ENCODE peak calls at places on chromosomes 7 and 10, in four cellular contexts. One of them, this sample, is unnamed.

GRCh38 chr7:100220833-100221718 is 1.3 kb downstream of the PVRIG start:
- DNase-seq in K562: no peak
- DNase-seq in GM12878: peak; percentile 82
- DNase-seq in WTC11: no peak
- DNase-seq in this sample: no peak

GRCh38 chr7:107327986-107328569 is 141.8 kb upstream of the GPR22 start:
- DNase-seq in GM12878: no peak
- DNase-seq in WTC11: no peak
- DNase-seq in K562: no peak
- DNase-seq in this sample: no peak

GRCh38 chr10:126504051-126504760 is 115.9 kb upstream of the ADAM12 start:
- DNase-seq in K562: peak; percentile 45
- DNase-seq in WTC11: peak; percentile 48
- DNase-seq in GM12878: no peak
- DNase-seq in this sample: peak; percentile 59

GRCh38 chr10:88004451-88004850 is 141.0 kb downstream of the PTEN start:
- DNase-seq in GM12878: no peak
- DNase-seq in WTC11: no peak
- DNase-seq in K562: no peak
- DNase-seq in this sample: no peak

GRCh38 chr7:27765856-27766255 is 25.9 kb downstream of the TAX1BP1 start:
- DNase-seq in GM12878: no peak
- DNase-seq in WTC11: no peak
- DNase-seq in K562: no peak
- DNase-seq in this sample: no peak

GRCh38 chr7:91846436-91846835 is 34.1 kb downstream of the MTERF1 start:
- DNase-seq in K562: no peak
- DNase-seq in WTC11: no peak
- DNase-seq in GM12878: no peak
- DNase-seq in this sample: no peak

GRCh38 chr7:7156663-7157062 is 25.7 kb upstream of the C1GALT1 start:
- DNase-seq in GM12878: no peak
- DNase-seq in K562: no peak
- DNase-seq in WTC11: no peak
- DNase-seq in this sample: peak; percentile 81

GRCh38 chr7:41046778-41047177 is 656.1 kb downstream of the INHBA start:
- DNase-seq in K562: no peak
- DNase-seq in WTC11: no peak
- DNase-seq in GM12878: no peak
- DNase-seq in this sample: no peak

GRCh38 chr10:34895977-34896376 is 80.9 kb upstream of the PARD3 start:
- DNase-seq in K562: no peak
- DNase-seq in GM12878: no peak
- DNase-seq in WTC11: no peak
- DNase-seq in this sample: no peak

GRCh38 chr10:123222832-123223231 is 68.6 kb downstream of the BUB3 start:
- DNase-seq in WTC11: no peak
- DNase-seq in GM12878: no peak
- DNase-seq in K562: no peak
- DNase-seq in this sample: no peak

GRCh38 chr10:57898231-57898630 is 369.5 kb downstream of the IPMK start:
- DNase-seq in WTC11: peak; percentile 36
- DNase-seq in K562: no peak
- DNase-seq in GM12878: no peak
- DNase-seq in this sample: no peak

GRCh38 chr7:103791894-103792293 is 197.6 kb downstream of the RELN start:
- DNase-seq in GM12878: no peak
- DNase-seq in K562: no peak
- DNase-seq in WTC11: no peak
- DNase-seq in this sample: no peak

GRCh38 chr7:47551550-47552121 is 30.3 kb downstream of the TNS3 start:
- DNase-seq in K562: no peak
- DNase-seq in GM12878: no peak
- DNase-seq in WTC11: no peak
- DNase-seq in this sample: no peak

GRCh38 chr10:15824498-15824897 is 35.8 kb downstream of the MINDY3 start:
- DNase-seq in WTC11: no peak
- DNase-seq in K562: no peak
- DNase-seq in GM12878: no peak
- DNase-seq in this sample: no peak

GRCh38 chr10:5811387-5811821 is 1.8 kb downstream of the GDI2 start:
- DNase-seq in K562: peak; percentile 25
- DNase-seq in GM12878: no peak
- DNase-seq in WTC11: no peak
- DNase-seq in this sample: peak; percentile 18

GRCh38 chr7:75961194-75961593 is 33.2 kb downstream of the TMEM120A start:
- DNase-seq in GM12878: no peak
- DNase-seq in WTC11: peak; percentile 45
- DNase-seq in K562: no peak
- DNase-seq in this sample: no peak

GRCh38 chr7:118517275-118517674 is 292.8 kb downstream of the ANKRD7 start:
- DNase-seq in WTC11: no peak
- DNase-seq in K562: no peak
- DNase-seq in GM12878: no peak
- DNase-seq in this sample: no peak

GRCh38 chr7:76233538-76234281 is 32.0 kb downstream of the SRRM3 start:
- DNase-seq in GM12878: no peak
- DNase-seq in WTC11: peak; percentile 27
- DNase-seq in K562: no peak
- DNase-seq in this sample: no peak

GRCh38 chr7:40507166-40507565 is 372.4 kb downstream of the SUGCT start:
- DNase-seq in WTC11: no peak
- DNase-seq in GM12878: no peak
- DNase-seq in K562: peak; percentile 6
- DNase-seq in this sample: peak; percentile 9

GRCh38 chr10:116038259-116038658 is 234.7 kb downstream of the GFRA1 start:
- DNase-seq in K562: no peak
- DNase-seq in WTC11: no peak
- DNase-seq in GM12878: no peak
- DNase-seq in this sample: peak; percentile 37

GRCh38 chr7:90540406-90540805 is 55.7 kb upstream of the CDK14 start:
- DNase-seq in K562: no peak
- DNase-seq in GM12878: no peak
- DNase-seq in WTC11: no peak
- DNase-seq in this sample: no peak

GRCh38 chr7:140084972-140085371 is 22.2 kb upstream of the PARP12 start:
- DNase-seq in GM12878: peak; percentile 72
- DNase-seq in K562: peak; percentile 70
- DNase-seq in WTC11: no peak
- DNase-seq in this sample: no peak

GRCh38 chr7:96349572-96349971 is 27.7 kb upstream of the SLC25A13 start:
- DNase-seq in GM12878: no peak
- DNase-seq in WTC11: no peak
- DNase-seq in K562: peak; percentile 22
- DNase-seq in this sample: no peak

GRCh38 chr7:142571581-142571980 is 177.7 kb upstream of the PRSS1 start:
- DNase-seq in WTC11: no peak
- DNase-seq in GM12878: no peak
- DNase-seq in K562: no peak
- DNase-seq in this sample: no peak

GRCh38 chr10:21134645-21135395 is 237.7 kb upstream of the NEBL start:
- DNase-seq in WTC11: no peak
- DNase-seq in K562: no peak
- DNase-seq in GM12878: no peak
- DNase-seq in this sample: peak; percentile 27

GRCh38 chr10:92965314-92965713 is 95.3 kb upstream of the CYP26C1 start:
- DNase-seq in K562: peak; percentile 51
- DNase-seq in WTC11: no peak
- DNase-seq in GM12878: no peak
- DNase-seq in this sample: peak; percentile 41

GRCh38 chr10:126561499-126562208 is 108.8 kb downstream of the C10orf90 start:
- DNase-seq in GM12878: no peak
- DNase-seq in K562: no peak
- DNase-seq in WTC11: no peak
- DNase-seq in this sample: no peak

GRCh38 chr7:17844514-17845196 is 95.6 kb downstream of the SNX13 start:
- DNase-seq in GM12878: no peak
- DNase-seq in K562: no peak
- DNase-seq in WTC11: no peak
- DNase-seq in this sample: no peak

GRCh38 chr10:24951201-24952145 is 933 bp downstream of the PRTFDC1 start:
- DNase-seq in WTC11: peak; percentile 58
- DNase-seq in K562: peak; percentile 90
- DNase-seq in GM12878: no peak
- DNase-seq in this sample: no peak

GRCh38 chr7:142796001-142796500 is 25.3 kb downstream of the PRSS2 start:
- DNase-seq in K562: no peak
- DNase-seq in WTC11: peak; percentile 17
- DNase-seq in GM12878: no peak
- DNase-seq in this sample: no peak

GRCh38 chr7:66263936-66264335 is 58.8 kb downstream of the TPST1 start:
- DNase-seq in WTC11: no peak
- DNase-seq in K562: no peak
- DNase-seq in GM12878: no peak
- DNase-seq in this sample: no peak

GRCh38 chr10:113180401-113181154 is 230.5 kb downstream of the TCF7L2 start:
- DNase-seq in WTC11: no peak
- DNase-seq in GM12878: no peak
- DNase-seq in K562: no peak
- DNase-seq in this sample: no peak

GRCh38 chr10:6607778-6608177 is 27.7 kb upstream of the PRKCQ start:
- DNase-seq in GM12878: no peak
- DNase-seq in K562: no peak
- DNase-seq in WTC11: no peak
- DNase-seq in this sample: no peak

GRCh38 chr10:8594711-8595110 is 540.2 kb downstream of the GATA3 start:
- DNase-seq in K562: no peak
- DNase-seq in GM12878: no peak
- DNase-seq in WTC11: no peak
- DNase-seq in this sample: no peak

GRCh38 chr7:128129224-128129864 is 98.1 kb upstream of the LRRC4 start:
- DNase-seq in K562: no peak
- DNase-seq in WTC11: no peak
- DNase-seq in GM12878: no peak
- DNase-seq in this sample: no peak

GRCh38 chr7:143415696-143416095 is 7.0 kb upstream of the EPHA1 start:
- DNase-seq in GM12878: no peak
- DNase-seq in K562: no peak
- DNase-seq in WTC11: no peak
- DNase-seq in this sample: no peak

GRCh38 chr10:77104459-77104980 is 533.1 kb downstream of the KCNMA1 start:
- DNase-seq in WTC11: no peak
- DNase-seq in GM12878: no peak
- DNase-seq in K562: no peak
- DNase-seq in this sample: no peak

GRCh38 chr7:27242580-27243339 is at the start of gene EVX1:
- DNase-seq in WTC11: no peak
- DNase-seq in K562: no peak
- DNase-seq in GM12878: no peak
- DNase-seq in this sample: no peak

GRCh38 chr10:13306103-13306502 is 6.2 kb upstream of the PHYH start:
- DNase-seq in K562: no peak
- DNase-seq in WTC11: no peak
- DNase-seq in GM12878: no peak
- DNase-seq in this sample: no peak

GRCh38 chr10:13309792-13310191 is 9.9 kb upstream of the PHYH start:
- DNase-seq in GM12878: no peak
- DNase-seq in WTC11: no peak
- DNase-seq in K562: no peak
- DNase-seq in this sample: no peak

GRCh38 chr10:13311177-13311575 is 11.3 kb upstream of the PHYH start:
- DNase-seq in WTC11: no peak
- DNase-seq in K562: no peak
- DNase-seq in GM12878: no peak
- DNase-seq in this sample: no peak

GRCh38 chr10:13310518-13311176 is 10.8 kb upstream of the PHYH start:
- DNase-seq in GM12878: no peak
- DNase-seq in K562: no peak
- DNase-seq in WTC11: no peak
- DNase-seq in this sample: no peak
- TF ChIP-seq CREM in GM12878: no peak
- TF ChIP-seq CREM in K562: no peak
- TF ChIP-seq CREM in WTC11: no peak
- TF ChIP-seq CREM in this sample: no peak

GRCh38 chr7:30278386-30278785 is 6.0 kb upstream of the ZNRF2 start:
- DNase-seq in K562: no peak
- DNase-seq in GM12878: no peak
- DNase-seq in WTC11: no peak
- DNase-seq in this sample: no peak
- TF ChIP-seq CREM in K562: no peak
- TF ChIP-seq CREM in GM12878: no peak
- TF ChIP-seq CREM in WTC11: no peak
- TF ChIP-seq CREM in this sample: no peak

GRCh38 chr10:127976701-127977367 is 69.9 kb downstream of the PTPRE start:
- DNase-seq in GM12878: no peak
- DNase-seq in K562: no peak
- DNase-seq in WTC11: no peak
- DNase-seq in this sample: no peak
- TF ChIP-seq CREM in GM12878: no peak
- TF ChIP-seq CREM in K562: no peak
- TF ChIP-seq CREM in WTC11: no peak
- TF ChIP-seq CREM in this sample: no peak

DNA sequence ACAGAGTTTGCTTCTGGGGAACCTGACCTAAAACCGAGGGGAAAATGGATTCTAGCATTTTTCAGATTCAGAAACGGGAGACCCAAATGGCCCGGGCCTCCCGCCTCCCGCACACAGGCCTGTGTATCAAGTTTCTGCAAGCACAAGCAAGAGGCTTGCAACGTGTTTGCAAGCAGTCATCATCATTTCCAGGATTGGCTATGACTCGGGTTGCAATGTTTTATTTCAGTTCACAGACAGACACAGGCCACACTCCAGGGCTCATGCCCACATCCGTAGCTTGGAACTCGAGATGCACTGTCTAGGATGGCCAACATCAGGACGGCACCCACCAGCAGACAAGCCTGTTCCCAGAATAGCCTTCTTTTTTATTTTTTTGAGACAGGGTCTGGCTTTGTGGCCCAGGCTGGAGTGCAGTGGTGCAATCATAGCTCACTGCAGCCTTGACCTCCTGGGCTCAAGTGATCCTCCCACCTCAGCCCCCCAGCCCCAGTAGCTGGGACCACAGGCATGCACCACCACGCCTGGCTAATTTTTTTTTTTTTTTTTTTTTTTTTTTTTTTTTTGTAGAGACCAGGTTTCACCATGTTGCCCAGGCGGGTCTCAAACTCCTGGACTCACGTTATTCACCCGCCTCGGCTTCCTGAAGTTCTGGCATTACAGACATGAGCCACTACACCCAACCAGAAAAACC is 68.1 kb upstream of the FOXK1 start:
- DNase-seq in GM12878: no peak
- DNase-seq in K562: no peak
- DNase-seq in WTC11: no peak
- DNase-seq in this sample: no peak
- TF ChIP-seq CREM in GM12878: no peak
- TF ChIP-seq CREM in K562: no peak
- TF ChIP-seq CREM in WTC11: no peak
- TF ChIP-seq CREM in this sample: no peak